ENCODE peak calls at places on chromosome 15, in eight cellular contexts. X is germinal center; O is amniotic stem cell; S is T-helper 9 cell; B is left colon; W is T-helper 2 cell; J is stimulated activated CD4-positive, alpha-beta T cell treated with anti-CD3 and anti-CD28 coated beads, Interleukin-15, amount 100 ng/mL, for 24 hours; G is HFFc6. R is an unnamed sample.

GRCh38 chr15:74835312-74835823 is 7.6 kb downstream of the ULK3 start:
- DNase-seq in X (peak), O (no peak), S (peak), B (peak), W (no peak), J (peak), G (peak), R (no peak)

GRCh38 chr15:39124155-39124924 is 456.5 kb upstream of the THBS1 start:
- DNase-seq in X (no peak), O (no peak), S (no peak), B (no peak), W (no peak), J (no peak), G (no peak), R (no peak)

GRCh38 chr15:71517751-71518150 is 292.6 kb upstream of the NR2E3 start:
- DNase-seq in X (no peak), O (no peak), S (no peak), B (no peak), W (no peak), J (no peak), G (no peak), R (no peak)

GRCh38 chr15:99566157-99566900 is 545 bp downstream of the MEF2A start:
- DNase-seq in X (peak), O (no peak), S (peak), B (peak), W (peak), J (peak), G (no peak), R (no peak)

GRCh38 chr15:75042730-75043508 is 19.5 kb downstream of the PPCDC start:
- DNase-seq in X (peak), O (no peak), S (peak), B (peak), W (peak), J (peak), G (no peak), R (no peak)

GRCh38 chr15:76190767-76191538 is 120.3 kb downstream of the ETFA start:
- DNase-seq in X (peak), O (peak), S (peak), B (peak), W (no peak), J (peak), G (peak), R (peak)

GRCh38 chr15:76206325-76206976 is 104.8 kb downstream of the ETFA start:
- DNase-seq in X (no peak), O (no peak), S (no peak), B (peak), W (no peak), J (no peak), G (no peak), R (no peak)

GRCh38 chr15:78228356-78228996 is 5.9 kb downstream of the ACSBG1 start:
- DNase-seq in X (no peak), O (no peak), S (no peak), B (no peak), W (no peak), J (no peak), G (no peak), R (no peak)

GRCh38 chr15:25065876-25066275 is 111.1 kb downstream of the SNRPN start:
- DNase-seq in X (no peak), O (no peak), S (no peak), B (no peak), W (no peak), J (no peak), G (no peak), R (no peak)

GRCh38 chr15:78067328-78068241 is 9.9 kb downstream of the TBC1D2B start:
- DNase-seq in X (no peak), O (no peak), S (no peak), B (no peak), W (no peak), J (no peak), G (peak), R (no peak)

GRCh38 chr15:80160570-80161156 is 7.9 kb downstream of the FAH start:
- DNase-seq in X (peak), O (peak), S (no peak), B (peak), W (no peak), J (peak), G (peak), R (no peak)

GRCh38 chr15:90664650-90665287 is 52.4 kb upstream of the BLM start:
- DNase-seq in X (peak), O (no peak), S (no peak), B (peak), W (no peak), J (no peak), G (no peak), R (no peak)

GRCh38 chr15:69876556-69876955 is 221.2 kb downstream of the TLE3 start:
- DNase-seq in X (no peak), O (no peak), S (no peak), B (no peak), W (no peak), J (no peak), G (no peak), R (no peak)

R was measured in neuronal stem cell.